ENCODE peak calls at places on chromosomes 5 and 9, in ten cellular contexts. U, R, C, P, N, J, O, K, A and I are unnamed samples.

GRCh38 chr9:38337095-38337494 is 55.4 kb upstream of the ALDH1B1 start:
- DNase-seq in U (no peak), R (no peak), C (no peak), P (no peak), N (no peak), J (no peak), O (no peak), K (no peak), A (no peak), I (no peak)

GRCh38 chr5:58276431-58276830 is 183.5 kb downstream of the PLK2 start:
- DNase-seq in U (no peak), R (no peak), C (no peak), P (no peak), N (no peak), J (no peak), O (no peak), K (no peak), A (no peak), I (no peak)

GRCh38 chr5:31364881-31365636 is 166.8 kb downstream of the DROSHA start:
- DNase-seq in U (no peak), R (no peak), C (no peak), P (peak), N (no peak), J (no peak), O (no peak), K (no peak), A (no peak), I (no peak)

GRCh38 chr5:109826426-109826825 is 136.7 kb downstream of the MAN2A1 start:
- DNase-seq in U (no peak), R (no peak), C (no peak), P (no peak), N (no peak), J (no peak), O (no peak), K (no peak), A (no peak), I (no peak)

GRCh38 chr9:111839981-111840380 is 45.2 kb upstream of the SHOC1 start:
- DNase-seq in U (no peak), R (no peak), C (no peak), P (no peak), N (no peak), J (no peak), O (no peak), K (no peak), A (no peak), I (no peak)

GRCh38 chr5:129670944-129671343 is 77.0 kb upstream of the MINAR2 start:
- DNase-seq in U (no peak), R (no peak), C (no peak), P (no peak), N (no peak), J (no peak), O (no peak), K (no peak), A (no peak), I (no peak)

GRCh38 chr9:116151966-116152381 is 1.6 kb upstream of the PAPPA start:
- DNase-seq in U (no peak), R (no peak), C (no peak), P (no peak), N (no peak), J (no peak), O (no peak), K (no peak), A (no peak), I (no peak)

GRCh38 chr9:83013867-83014605 is 48.9 kb downstream of the RASEF start:
- DNase-seq in U (no peak), R (no peak), C (no peak), P (peak), N (no peak), J (no peak), O (no peak), K (no peak), A (no peak), I (no peak)

GRCh38 chr5:148826082-148826971 is at the start of gene ADRB2:
- DNase-seq in U (peak), R (peak), C (peak), P (peak), N (peak), J (peak), O (peak), K (peak), A (peak), I (peak)

GRCh38 chr9:80059979-80060378 is 488.2 kb downstream of the TLE4 start:
- DNase-seq in U (no peak), R (no peak), C (no peak), P (no peak), N (no peak), J (no peak), O (no peak), K (no peak), A (no peak), I (no peak)

GRCh38 chr5:116652196-116652729 is 77.6 kb upstream of the SEMA6A start:
- DNase-seq in U (no peak), R (peak), C (no peak), P (no peak), N (peak), J (peak), O (no peak), K (peak), A (no peak), I (no peak)

GRCh38 chr9:16964228-16964627 is 93.8 kb upstream of the BNC2 start:
- DNase-seq in U (no peak), R (no peak), C (no peak), P (peak), N (no peak), J (no peak), O (no peak), K (no peak), A (no peak), I (no peak)

GRCh38 chr5:180343110-180343845 is 9.9 kb downstream of the GFPT2 start:
- DNase-seq in U (no peak), R (no peak), C (no peak), P (no peak), N (no peak), J (peak), O (no peak), K (no peak), A (no peak), I (no peak)

GRCh38 chr5:145483211-145483610 is 351.9 kb downstream of the PRELID2 start:
- DNase-seq in U (no peak), R (no peak), C (no peak), P (no peak), N (no peak), J (no peak), O (no peak), K (no peak), A (no peak), I (no peak)

GRCh38 chr5:38546691-38547146 is 9.7 kb downstream of the LIFR start:
- DNase-seq in U (no peak), R (no peak), C (no peak), P (no peak), N (peak), J (no peak), O (no peak), K (no peak), A (no peak), I (no peak)

GRCh38 chr5:150512368-150512747 is 4.4 kb downstream of the NDST1 start:
- DNase-seq in U (no peak), R (no peak), C (no peak), P (no peak), N (no peak), J (no peak), O (no peak), K (peak), A (no peak), I (no peak)

GRCh38 chr5:10628601-10629000 is 64.7 kb downstream of the ANKRD33B start:
- DNase-seq in U (no peak), R (no peak), C (no peak), P (no peak), N (no peak), J (no peak), O (no peak), K (no peak), A (no peak), I (no peak)

GRCh38 chr9:72290311-72290710 is 74.7 kb downstream of the ZFAND5 start:
- DNase-seq in U (no peak), R (no peak), C (no peak), P (no peak), N (no peak), J (no peak), O (no peak), K (no peak), A (no peak), I (no peak)
- TF ChIP-seq CTCF in U (no peak), R (no peak), C (no peak), P (no peak), N (no peak), J (no peak), O (no peak), K (no peak), A (no peak), I (no peak)

DNA sequence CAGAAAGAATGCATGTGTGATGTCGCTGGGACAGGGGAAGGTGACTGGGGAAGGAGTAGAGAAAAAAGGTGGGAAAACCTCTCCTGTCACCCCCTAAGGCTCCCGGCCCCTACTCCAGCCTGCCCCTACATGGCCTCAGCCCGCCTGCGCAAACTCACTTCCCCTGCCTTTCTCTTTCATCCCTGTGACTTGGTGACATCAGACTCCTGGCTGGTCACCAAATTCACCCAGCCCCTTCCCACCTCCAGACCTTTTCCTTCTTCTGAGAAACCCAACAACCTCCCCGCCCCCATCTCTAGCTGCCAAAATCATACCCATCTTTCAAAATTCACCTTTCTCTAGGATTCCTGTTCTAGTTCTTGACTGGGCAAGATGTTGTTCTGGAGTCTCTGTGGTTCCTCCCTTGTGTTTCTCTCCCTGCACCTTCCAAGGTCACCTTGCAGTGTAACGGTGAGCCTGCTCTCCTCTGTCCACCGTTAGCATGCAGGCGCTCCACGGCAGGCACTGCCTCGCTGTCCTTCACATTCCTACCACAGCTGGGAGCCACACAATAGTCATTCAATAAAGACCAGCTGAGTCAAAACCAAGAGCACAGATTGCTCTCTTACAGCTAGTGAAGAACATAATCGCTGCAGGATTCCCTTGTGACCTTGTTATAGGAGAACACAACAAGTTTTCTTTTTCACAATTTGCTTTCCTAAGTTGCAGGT is 134.5 kb downstream of the FANCC start:
- DNase-seq in U (no peak), R (no peak), C (no peak), P (no peak), N (peak), J (peak), O (no peak), K (no peak), A (no peak), I (no peak)
- TF ChIP-seq CTCF in U (no peak), R (peak), C (no peak), P (peak), N (no peak), J (peak), O (no peak), K (peak), A (no peak), I (no peak)

GRCh38 chr5:178222292-178222691 is 10.3 kb downstream of the PHYKPL start:
- DNase-seq in U (no peak), R (no peak), C (no peak), P (no peak), N (no peak), J (no peak), O (no peak), K (no peak), A (no peak), I (no peak)

GRCh38 chr5:178221857-178222256 is 10.7 kb downstream of the PHYKPL start:
- DNase-seq in U (no peak), R (no peak), C (peak), P (no peak), N (no peak), J (no peak), O (no peak), K (no peak), A (no peak), I (no peak)

GRCh38 chr5:178223828-178224335 is 8.7 kb downstream of the PHYKPL start:
- DNase-seq in U (no peak), R (no peak), C (no peak), P (no peak), N (no peak), J (peak), O (no peak), K (no peak), A (no peak), I (no peak)

GRCh38 chr5:178224403-178224802 is 8.2 kb downstream of the PHYKPL start:
- DNase-seq in U (no peak), R (no peak), C (no peak), P (no peak), N (no peak), J (no peak), O (no peak), K (no peak), A (no peak), I (no peak)

DNA sequence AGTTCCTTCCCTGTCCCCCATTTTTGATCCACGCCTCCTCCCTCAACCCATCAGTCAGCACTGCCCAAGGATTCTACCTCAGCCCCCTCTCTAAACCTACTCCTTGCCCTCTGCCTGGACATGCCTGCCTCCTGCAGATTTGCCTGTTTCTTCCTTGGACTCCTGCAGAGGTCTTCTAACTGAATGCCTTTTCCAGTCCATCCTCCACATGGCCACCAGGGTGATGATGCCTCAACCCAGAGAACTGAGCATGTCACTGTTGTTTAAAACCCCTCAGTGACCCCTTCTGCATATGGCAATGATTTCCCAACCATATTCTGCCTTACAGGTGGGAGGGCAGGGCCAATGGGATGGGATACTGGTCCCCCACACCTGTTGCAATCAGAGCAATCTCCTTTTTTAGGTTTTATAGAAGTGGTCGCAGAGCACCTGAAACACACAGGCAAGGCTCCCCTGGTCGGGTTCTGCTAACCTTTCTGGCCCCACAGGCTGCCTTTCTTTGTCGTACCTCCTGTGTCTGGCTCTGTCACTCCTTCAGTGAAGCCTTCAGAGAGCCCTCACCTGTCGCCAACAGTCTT is 9.3 kb downstream of the PHYKPL start:
- DNase-seq in U (no peak), R (no peak), C (no peak), P (no peak), N (no peak), J (no peak), O (no peak), K (no peak), A (no peak), I (no peak)
- TF ChIP-seq CTCF in U (no peak), R (peak), C (no peak), P (no peak), N (no peak), J (no peak), O (no peak), K (no peak), A (no peak), I (peak)

GRCh38 chr5:21058290-21058689 is 1070.3 kb upstream of the CDH18 start:
- DNase-seq in U (no peak), R (no peak), C (no peak), P (no peak), N (no peak), J (no peak), O (no peak), K (no peak), A (no peak), I (no peak)
- TF ChIP-seq CTCF in U (no peak), R (no peak), C (no peak), P (no peak), N (no peak), J (no peak), O (no peak), K (no peak), A (no peak), I (no peak)

DNA sequence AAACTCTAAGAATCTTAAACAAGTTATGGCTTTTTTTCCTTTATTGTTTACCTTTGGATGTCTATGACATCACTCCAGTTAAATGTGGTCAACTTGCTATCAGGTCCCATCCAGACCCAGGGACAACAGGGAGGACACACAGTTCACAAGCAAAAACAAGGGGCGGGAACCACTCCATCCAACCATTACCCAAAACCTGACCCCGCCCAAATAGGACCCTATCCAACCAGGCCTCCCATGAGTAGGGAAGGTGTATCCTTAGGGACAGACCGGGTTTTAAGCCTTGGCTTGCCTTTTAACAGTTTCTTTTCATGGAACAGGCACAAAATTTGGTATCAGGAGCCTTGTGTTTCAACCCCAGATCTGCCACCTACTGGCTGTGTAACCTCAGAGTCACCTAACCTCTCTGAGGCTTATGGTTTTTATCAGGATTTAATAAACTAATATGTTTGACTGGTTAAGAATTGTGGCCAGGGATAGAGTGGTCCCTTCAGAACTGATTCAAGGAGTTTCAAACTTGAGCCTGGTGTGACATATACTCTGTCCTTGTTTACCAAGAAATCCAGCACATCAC is 127.7 kb upstream of the RAD23B start:
- DNase-seq in U (no peak), R (no peak), C (no peak), P (no peak), N (no peak), J (peak), O (no peak), K (no peak), A (no peak), I (no peak)
- TF ChIP-seq CTCF in U (no peak), R (peak), C (peak), P (peak), N (no peak), J (peak), O (no peak), K (peak), A (no peak), I (no peak)

DNA sequence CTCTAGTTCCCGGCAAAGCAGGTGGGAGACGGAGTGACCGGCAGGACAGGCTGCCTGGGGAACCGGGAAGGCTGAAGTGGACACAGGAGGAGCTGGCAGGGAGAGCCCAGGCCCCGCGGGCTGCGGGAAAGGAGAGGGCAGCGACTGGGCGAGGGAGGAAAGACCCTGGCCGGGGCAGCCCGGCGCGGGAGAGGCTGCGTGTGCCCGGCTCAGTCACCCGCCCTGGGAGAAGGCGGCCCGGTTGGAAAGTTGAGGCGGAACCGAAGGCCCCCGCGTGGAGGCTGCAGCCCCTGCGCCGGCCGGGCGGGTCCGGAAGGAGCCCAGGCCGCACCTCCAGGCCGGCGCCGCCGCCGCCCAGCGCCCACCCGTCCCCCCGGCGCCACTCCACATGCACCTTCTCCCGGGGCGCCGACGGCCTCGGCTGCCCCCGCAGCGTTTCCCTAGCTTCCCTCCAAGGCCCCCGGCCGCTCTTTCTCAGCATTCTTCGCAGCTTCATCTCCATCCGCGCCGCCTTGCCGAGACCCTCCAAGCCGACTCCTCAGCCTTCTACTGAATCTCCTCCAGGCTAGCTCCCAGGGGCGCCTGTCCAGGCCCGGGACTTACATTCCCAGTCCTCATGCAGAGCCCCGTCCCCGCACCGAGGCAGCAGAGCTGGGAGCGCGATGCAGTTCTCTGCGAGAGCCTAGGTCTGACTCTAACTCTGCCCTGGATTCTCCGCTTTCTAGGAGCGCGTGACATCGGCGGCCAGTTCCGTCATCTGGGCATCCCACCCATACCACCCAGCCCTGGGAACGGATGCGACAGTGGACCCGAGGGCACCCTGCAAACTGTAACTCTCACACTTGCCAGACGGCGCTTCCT is 152.0 kb downstream of the ERCC6L2 start:
- DNase-seq in U (peak), R (peak), C (no peak), P (no peak), N (no peak), J (peak), O (no peak), K (no peak), A (no peak), I (no peak)
- TF ChIP-seq CTCF in U (no peak), R (no peak), C (no peak), P (no peak), N (no peak), J (no peak), O (no peak), K (peak), A (no peak), I (no peak)

DNA sequence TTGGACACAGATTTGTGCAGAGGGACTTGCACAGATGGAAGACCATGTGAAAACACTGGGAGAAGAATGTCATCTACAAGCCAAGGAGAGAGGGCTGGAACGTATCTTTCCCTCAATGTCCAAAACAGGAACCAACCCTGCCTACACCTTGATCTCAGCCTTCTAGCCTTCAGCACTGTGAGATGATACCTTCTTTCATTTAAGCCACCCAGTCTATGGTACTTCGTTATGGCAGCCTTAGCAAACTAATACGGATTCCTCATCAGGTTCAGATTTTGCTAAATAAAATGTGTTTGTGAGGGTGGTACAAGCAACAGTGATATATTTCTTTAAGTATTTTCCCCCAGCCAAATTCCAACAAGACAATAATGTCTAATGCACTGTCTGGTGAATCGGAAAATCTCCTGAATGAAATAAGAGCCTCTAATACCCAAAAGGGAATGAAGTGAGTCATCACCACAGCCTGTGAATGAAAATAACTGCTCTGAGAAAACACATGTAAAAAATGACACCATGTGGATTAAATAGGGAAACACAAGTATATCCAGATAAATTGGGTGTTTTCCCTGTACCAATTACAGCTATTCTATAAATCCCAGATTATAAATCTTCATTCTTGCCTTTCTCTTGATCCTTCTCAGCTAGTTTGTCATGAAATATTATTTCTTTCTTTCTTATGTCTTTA is 182.8 kb upstream of the TARS1 start:
- DNase-seq in U (no peak), R (no peak), C (no peak), P (peak), N (no peak), J (no peak), O (no peak), K (no peak), A (no peak), I (no peak)
- TF ChIP-seq CTCF in U (no peak), R (no peak), C (no peak), P (peak), N (no peak), J (no peak), O (no peak), K (peak), A (no peak), I (no peak)

DNA sequence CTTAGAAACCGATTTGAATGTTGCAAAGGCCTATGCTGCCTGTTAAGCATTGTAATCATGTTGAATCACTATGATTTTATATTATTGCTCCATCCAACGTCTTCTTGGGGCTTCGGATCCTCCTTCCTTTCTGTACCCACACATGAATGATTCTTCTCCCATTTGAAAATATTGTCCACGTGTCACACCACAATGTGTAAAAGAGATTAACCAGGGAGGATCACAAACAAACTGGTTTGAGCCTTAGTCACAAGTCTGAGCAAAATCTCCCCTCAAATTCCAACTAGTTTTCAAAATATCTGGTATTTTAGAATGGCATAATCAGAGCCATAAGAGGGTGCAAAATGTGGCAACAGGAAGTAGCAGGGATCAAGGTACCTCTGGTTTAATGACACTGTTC is 101.7 kb upstream of the PRLR start:
- DNase-seq in U (no peak), R (no peak), C (no peak), P (no peak), N (no peak), J (no peak), O (no peak), K (no peak), A (no peak), I (no peak)
- TF ChIP-seq CTCF in U (no peak), R (no peak), C (no peak), P (no peak), N (no peak), J (no peak), O (no peak), K (no peak), A (no peak), I (no peak)